ENCODE peak calls at places on chromosomes 1 and 21, in four cellular contexts. One of them, this sample, is unnamed.

GRCh38 chr1:231883382-231883781 is 256.8 kb downstream of the DISC1 start:
- DNase-seq in CD8-positive, alpha-beta T cell: no peak
- DNase-seq in naive thymus-derived CD4-positive, alpha-beta T cell: no peak
- DNase-seq in IMR-90: no peak
- DNase-seq in this sample: no peak

GRCh38 chr21:25999935-26000582 is 170.5 kb downstream of the APP start:
- DNase-seq in CD8-positive, alpha-beta T cell: peak; percentile 12
- DNase-seq in naive thymus-derived CD4-positive, alpha-beta T cell: peak; percentile 64
- DNase-seq in IMR-90: no peak
- DNase-seq in this sample: no peak

GRCh38 chr1:50181027-50181663 is 72.4 kb downstream of the ELAVL4 start:
- DNase-seq in CD8-positive, alpha-beta T cell: no peak
- DNase-seq in naive thymus-derived CD4-positive, alpha-beta T cell: no peak
- DNase-seq in IMR-90: no peak
- DNase-seq in this sample: no peak

GRCh38 chr1:3651939-3652537 is at the start of gene TP73:
- DNase-seq in CD8-positive, alpha-beta T cell: no peak
- DNase-seq in naive thymus-derived CD4-positive, alpha-beta T cell: peak; percentile 4
- DNase-seq in IMR-90: no peak
- DNase-seq in this sample: no peak

GRCh38 chr1:30714536-30715090 is 8.8 kb downstream of the MATN1 start:
- DNase-seq in CD8-positive, alpha-beta T cell: no peak
- DNase-seq in naive thymus-derived CD4-positive, alpha-beta T cell: no peak
- DNase-seq in IMR-90: no peak
- DNase-seq in this sample: no peak

GRCh38 chr1:32438136-32438535 is 26.7 kb upstream of the ZBTB8B start:
- DNase-seq in CD8-positive, alpha-beta T cell: no peak
- DNase-seq in naive thymus-derived CD4-positive, alpha-beta T cell: no peak
- DNase-seq in IMR-90: no peak
- DNase-seq in this sample: no peak

GRCh38 chr1:230752407-230752806 is 5.2 kb downstream of the CAPN9 start:
- DNase-seq in CD8-positive, alpha-beta T cell: no peak
- DNase-seq in naive thymus-derived CD4-positive, alpha-beta T cell: no peak
- DNase-seq in IMR-90: no peak
- DNase-seq in this sample: no peak

GRCh38 chr1:58824753-58825389 is 41.0 kb upstream of the JUN start:
- DNase-seq in CD8-positive, alpha-beta T cell: no peak
- DNase-seq in naive thymus-derived CD4-positive, alpha-beta T cell: no peak
- DNase-seq in IMR-90: no peak
- DNase-seq in this sample: no peak

GRCh38 chr1:59481915-59482505 is 185.1 kb downstream of the FGGY start:
- DNase-seq in CD8-positive, alpha-beta T cell: no peak
- DNase-seq in naive thymus-derived CD4-positive, alpha-beta T cell: no peak
- DNase-seq in IMR-90: peak; percentile 75
- DNase-seq in this sample: no peak

GRCh38 chr1:114310771-114311251 is 157.1 kb upstream of the SYT6 start:
- DNase-seq in CD8-positive, alpha-beta T cell: no peak
- DNase-seq in naive thymus-derived CD4-positive, alpha-beta T cell: no peak
- DNase-seq in IMR-90: peak; percentile 75
- DNase-seq in this sample: no peak

GRCh38 chr1:7019510-7019909 is 234.3 kb downstream of the CAMTA1 start:
- DNase-seq in CD8-positive, alpha-beta T cell: no peak
- DNase-seq in naive thymus-derived CD4-positive, alpha-beta T cell: no peak
- DNase-seq in IMR-90: no peak
- DNase-seq in this sample: no peak

GRCh38 chr1:160293020-160293968 is 8.4 kb upstream of the PEX19 start:
- DNase-seq in CD8-positive, alpha-beta T cell: no peak
- DNase-seq in naive thymus-derived CD4-positive, alpha-beta T cell: no peak
- DNase-seq in IMR-90: no peak
- DNase-seq in this sample: no peak

GRCh38 chr1:160296036-160296435 is 11.1 kb upstream of the PEX19 start:
- DNase-seq in CD8-positive, alpha-beta T cell: no peak
- DNase-seq in naive thymus-derived CD4-positive, alpha-beta T cell: no peak
- DNase-seq in IMR-90: no peak
- DNase-seq in this sample: no peak

DNA sequence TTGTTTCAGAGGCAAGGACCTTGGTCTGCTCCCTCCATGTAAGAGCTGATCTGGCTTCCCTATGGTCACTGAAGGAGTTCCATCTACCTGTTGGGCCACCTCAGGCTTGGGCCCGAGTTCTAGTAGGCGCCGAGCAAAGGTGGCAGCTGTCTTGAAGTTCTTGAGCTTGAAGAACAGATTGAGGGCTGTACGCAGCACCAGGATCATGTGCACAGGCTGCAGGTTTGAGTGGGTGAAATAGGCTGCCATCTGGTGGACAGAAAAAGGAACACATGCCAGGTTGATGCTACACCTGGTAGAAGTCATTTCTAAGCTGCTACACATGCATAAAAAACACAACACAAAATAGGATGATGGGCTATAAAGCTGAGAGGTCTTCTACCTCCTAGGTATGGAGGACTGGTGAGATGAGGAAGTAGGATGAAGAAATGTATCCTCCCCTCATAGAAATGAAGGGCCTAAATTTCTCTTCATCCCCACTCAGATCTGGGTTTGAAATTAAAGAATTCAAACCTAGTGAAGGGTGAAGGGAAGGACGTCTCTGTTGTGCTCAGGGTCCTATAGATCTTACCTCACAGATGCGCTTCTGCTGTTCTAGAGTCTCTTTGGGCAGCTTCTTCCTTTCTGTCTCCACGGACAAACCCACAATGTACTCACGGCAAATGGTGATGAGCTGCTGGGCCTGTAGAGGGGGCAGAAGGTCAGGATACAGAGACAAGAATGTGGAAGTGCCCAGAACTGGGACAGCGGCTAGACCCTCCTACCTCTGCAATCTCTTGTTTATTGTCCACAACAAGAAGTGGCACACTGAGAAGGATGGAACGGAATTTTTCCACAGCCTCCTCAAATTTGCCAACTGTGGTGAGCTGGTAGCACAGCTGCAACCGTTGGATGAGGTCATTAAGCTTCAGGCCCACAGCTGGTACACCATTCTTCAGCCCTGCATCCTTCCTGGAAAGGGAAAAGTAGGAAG is 6.6 kb upstream of the PEX19 start:
- DNase-seq in CD8-positive, alpha-beta T cell: peak; percentile 53
- DNase-seq in naive thymus-derived CD4-positive, alpha-beta T cell: peak; percentile 82
- DNase-seq in IMR-90: peak; percentile 70
- DNase-seq in this sample: peak; percentile 32
- H3K27ac ChIP-seq in CD8-positive, alpha-beta T cell: no peak overlapping the region
- H3K27ac ChIP-seq in naive thymus-derived CD4-positive, alpha-beta T cell: no peak overlapping the region
- H3K27ac ChIP-seq in IMR-90: no peak overlapping the region
- H3K27ac ChIP-seq in this sample: no peak overlapping the region

GRCh38 chr1:4655674-4656532 is 1.5 kb downstream of the AJAP1 start:
- DNase-seq in CD8-positive, alpha-beta T cell: no peak
- DNase-seq in naive thymus-derived CD4-positive, alpha-beta T cell: no peak
- DNase-seq in IMR-90: no peak
- DNase-seq in this sample: no peak

GRCh38 chr1:4652631-4653327 is 1.6 kb upstream of the AJAP1 start:
- DNase-seq in CD8-positive, alpha-beta T cell: peak; percentile 51
- DNase-seq in naive thymus-derived CD4-positive, alpha-beta T cell: peak; percentile 46
- DNase-seq in IMR-90: no peak
- DNase-seq in this sample: no peak

GRCh38 chr1:4654764-4655673 is 610 bp downstream of the AJAP1 start:
- DNase-seq in CD8-positive, alpha-beta T cell: no peak
- DNase-seq in naive thymus-derived CD4-positive, alpha-beta T cell: no peak
- DNase-seq in IMR-90: no peak
- DNase-seq in this sample: no peak

GRCh38 chr1:4653328-4653660 is 1.1 kb upstream of the AJAP1 start:
- DNase-seq in CD8-positive, alpha-beta T cell: no peak
- DNase-seq in naive thymus-derived CD4-positive, alpha-beta T cell: no peak
- DNase-seq in IMR-90: no peak
- DNase-seq in this sample: no peak

DNA sequence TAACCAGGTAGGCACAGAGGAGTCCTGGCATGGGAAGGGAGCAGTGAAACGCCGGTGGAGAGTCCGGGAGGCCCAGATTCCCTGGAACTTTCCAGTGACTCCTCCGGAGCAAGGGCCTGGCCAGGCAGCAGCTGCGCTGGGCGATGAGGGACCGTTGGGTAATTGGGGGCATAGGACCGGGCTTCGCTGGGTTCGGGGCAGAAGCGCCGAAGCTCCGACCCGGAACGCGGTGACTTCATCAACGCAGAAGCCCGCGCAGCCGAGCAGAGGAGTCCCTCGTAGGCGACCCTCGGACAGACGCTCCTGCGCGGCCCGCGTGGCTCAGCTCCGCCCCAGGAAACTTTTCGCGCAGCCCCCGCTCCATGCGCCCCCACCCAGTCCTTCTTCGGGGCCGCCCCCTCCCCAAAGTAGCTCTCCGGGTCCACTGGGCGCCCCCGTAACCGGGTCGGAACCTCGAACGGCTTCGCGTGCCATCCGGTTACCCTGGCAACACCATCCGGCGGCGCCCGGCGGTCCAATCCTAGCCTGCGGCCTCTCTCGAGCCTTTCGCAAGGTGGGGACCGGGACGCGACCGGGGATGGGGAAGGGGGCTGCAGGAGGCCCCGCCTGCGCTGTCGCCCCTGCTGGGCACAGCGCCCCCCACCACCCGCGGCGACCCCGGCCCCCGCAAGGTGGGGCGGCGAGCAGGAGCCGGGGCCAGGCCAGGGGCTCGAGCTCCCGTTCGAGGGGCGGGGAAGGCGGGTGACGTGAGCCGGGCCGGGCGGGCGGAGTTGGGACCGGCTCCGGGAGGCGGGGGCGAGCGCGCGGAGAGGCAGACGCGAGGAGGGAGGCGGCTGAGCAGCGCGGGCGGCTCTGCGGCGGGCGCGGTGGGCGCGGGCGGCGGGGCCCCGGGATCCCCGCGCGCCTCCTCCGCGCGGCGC is at the start of gene AJAP1:
- DNase-seq in CD8-positive, alpha-beta T cell: no peak
- DNase-seq in naive thymus-derived CD4-positive, alpha-beta T cell: no peak
- DNase-seq in IMR-90: no peak
- DNase-seq in this sample: no peak
- H3K4me3 ChIP-seq in CD8-positive, alpha-beta T cell: no peak within 1 kb of the TSS
- H3K4me3 ChIP-seq in naive thymus-derived CD4-positive, alpha-beta T cell: no peak within 1 kb of the TSS
- H3K4me3 ChIP-seq in IMR-90: no peak within 1 kb of the TSS
- H3K4me3 ChIP-seq in this sample: no peak within 1 kb of the TSS

GRCh38 chr1:244347942-244348341 is 103.8 kb downstream of the ADSS2 start:
- DNase-seq in CD8-positive, alpha-beta T cell: no peak
- DNase-seq in naive thymus-derived CD4-positive, alpha-beta T cell: no peak
- DNase-seq in IMR-90: peak; percentile 33
- DNase-seq in this sample: no peak
- H3K27ac ChIP-seq in CD8-positive, alpha-beta T cell: no peak overlapping the region
- H3K27ac ChIP-seq in naive thymus-derived CD4-positive, alpha-beta T cell: no peak overlapping the region
- H3K27ac ChIP-seq in IMR-90: no peak overlapping the region
- H3K27ac ChIP-seq in this sample: no peak overlapping the region

GRCh38 chr1:63975447-63975846 is 201.6 kb downstream of the ROR1 start:
- DNase-seq in CD8-positive, alpha-beta T cell: no peak
- DNase-seq in naive thymus-derived CD4-positive, alpha-beta T cell: no peak
- DNase-seq in IMR-90: no peak
- DNase-seq in this sample: no peak
- H3K4me3 ChIP-seq in CD8-positive, alpha-beta T cell: no peak overlapping the region
- H3K4me3 ChIP-seq in naive thymus-derived CD4-positive, alpha-beta T cell: no peak overlapping the region
- H3K4me3 ChIP-seq in IMR-90: no peak overlapping the region
- H3K4me3 ChIP-seq in this sample: no peak overlapping the region

DNA sequence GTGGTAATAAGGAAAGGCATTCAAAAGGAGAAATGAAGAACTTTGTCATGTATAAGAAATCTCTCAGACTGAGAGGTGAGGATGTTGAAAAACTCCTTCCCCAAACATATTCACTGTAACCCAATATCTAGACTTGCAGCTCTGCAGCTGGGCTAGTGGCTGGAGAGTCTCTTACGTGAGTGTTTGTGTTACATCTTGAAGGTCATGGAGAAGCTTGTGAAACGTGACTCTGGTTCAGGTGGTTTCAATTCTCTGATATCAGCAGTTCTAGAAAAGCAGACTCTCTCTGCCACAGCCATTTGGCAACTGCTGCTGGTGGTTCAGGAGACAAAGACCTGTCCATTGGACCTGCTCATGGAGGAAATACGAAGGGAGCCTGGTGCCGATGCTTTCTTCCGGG is 55.0 kb upstream of the EPHA8 start:
- DNase-seq in CD8-positive, alpha-beta T cell: no peak
- DNase-seq in naive thymus-derived CD4-positive, alpha-beta T cell: no peak
- DNase-seq in IMR-90: peak; percentile 30
- DNase-seq in this sample: peak; percentile 16
- H3K27ac ChIP-seq in CD8-positive, alpha-beta T cell: no peak overlapping the region
- H3K27ac ChIP-seq in naive thymus-derived CD4-positive, alpha-beta T cell: no peak overlapping the region
- H3K27ac ChIP-seq in IMR-90: no peak overlapping the region
- H3K27ac ChIP-seq in this sample: no peak overlapping the region

DNA sequence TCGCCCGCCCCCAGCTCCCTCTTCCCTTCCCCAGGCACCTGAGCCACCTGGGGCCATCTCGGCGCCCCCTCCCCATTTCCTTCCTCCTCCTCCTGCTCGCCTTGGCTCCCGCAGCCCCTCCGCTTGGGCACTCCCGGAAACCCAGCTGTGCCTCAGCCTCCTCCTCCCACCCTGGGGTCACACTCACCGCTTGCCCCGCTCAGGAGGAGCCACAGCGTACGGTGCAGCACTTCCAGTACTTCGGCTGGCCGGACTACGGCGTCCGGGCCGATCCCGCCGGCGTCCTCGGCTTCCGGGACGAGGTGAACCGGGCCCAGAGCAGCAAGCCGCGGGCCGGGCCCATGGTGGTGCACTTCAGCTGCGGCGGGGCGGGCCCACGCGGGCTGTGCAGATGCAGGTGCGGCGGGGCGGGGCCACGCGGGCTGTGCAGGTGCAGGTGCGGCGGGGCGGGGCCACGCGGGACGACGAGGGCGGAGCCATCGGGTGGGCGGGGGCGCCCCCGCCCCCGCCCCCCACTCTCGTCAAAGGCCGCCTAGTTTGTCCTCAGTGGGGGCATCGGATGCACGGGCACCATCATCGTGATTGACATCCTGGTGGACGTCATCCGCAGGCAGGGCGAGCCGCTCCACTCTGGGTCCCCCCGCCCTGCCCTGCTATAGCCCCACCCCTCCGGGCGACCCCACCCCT is 5.6 kb downstream of the RNF223 start:
- DNase-seq in CD8-positive, alpha-beta T cell: peak; percentile 36
- DNase-seq in naive thymus-derived CD4-positive, alpha-beta T cell: peak; percentile 73
- DNase-seq in IMR-90: no peak
- DNase-seq in this sample: no peak
- H3K4me3 ChIP-seq in CD8-positive, alpha-beta T cell: peak overlapping the region; percentile 52
- H3K4me3 ChIP-seq in naive thymus-derived CD4-positive, alpha-beta T cell: peak overlapping the region; percentile 26
- H3K4me3 ChIP-seq in IMR-90: peak overlapping the region; percentile 19
- H3K4me3 ChIP-seq in this sample: peak overlapping the region; percentile 74

GRCh38 chr21:37561941-37562919 is 195.7 kb downstream of the DYRK1A start:
- DNase-seq in CD8-positive, alpha-beta T cell: no peak
- DNase-seq in naive thymus-derived CD4-positive, alpha-beta T cell: no peak
- DNase-seq in IMR-90: no peak
- DNase-seq in this sample: no peak
- H3K27ac ChIP-seq in CD8-positive, alpha-beta T cell: no peak overlapping the region
- H3K27ac ChIP-seq in naive thymus-derived CD4-positive, alpha-beta T cell: no peak overlapping the region
- H3K27ac ChIP-seq in IMR-90: no peak overlapping the region
- H3K27ac ChIP-seq in this sample: no peak overlapping the region

GRCh38 chr1:209590405-209590804 is 6.9 kb downstream of the CAMK1G start:
- DNase-seq in CD8-positive, alpha-beta T cell: no peak
- DNase-seq in naive thymus-derived CD4-positive, alpha-beta T cell: no peak
- DNase-seq in IMR-90: no peak
- DNase-seq in this sample: no peak
- H3K4me3 ChIP-seq in CD8-positive, alpha-beta T cell: no peak overlapping the region
- H3K4me3 ChIP-seq in naive thymus-derived CD4-positive, alpha-beta T cell: no peak overlapping the region
- H3K4me3 ChIP-seq in IMR-90: no peak overlapping the region
- H3K4me3 ChIP-seq in this sample: no peak overlapping the region